ENCODE peak calls at places on chromosomes 2 and 18, in six cellular contexts. U is NB4, D is K562, P is adrenal gland, X is heart left ventricle, T is sigmoid colon. B is an unnamed sample.

GRCh38 chr2:32464441-32464840 is 107.6 kb downstream of the BIRC6 start:
- DNase-seq in U (no peak), D (no peak), P (no peak), X (no peak), T (no peak), B (no peak)

GRCh38 chr2:119234021-119235019 is 10.7 kb downstream of the STEAP3 start:
- DNase-seq in U (peak), D (peak), P (no peak), X (no peak), T (no peak), B (peak)

GRCh38 chr2:46650556-46651001 is 171.2 kb downstream of the TMEM247 start:
- DNase-seq in U (peak), D (peak), P (peak), X (no peak), T (peak), B (peak)

GRCh38 chr2:106159867-106160785 is 34.0 kb downstream of the UXS1 start:
- DNase-seq in U (peak), D (no peak), P (no peak), X (peak), T (no peak), B (no peak)

GRCh38 chr2:6880200-6880733 is 2.7 kb downstream of the RSAD2 start:
- DNase-seq in U (peak), D (peak), P (no peak), X (no peak), T (no peak), B (peak)

GRCh38 chr2:142682528-142682927 is 194.9 kb upstream of the KYNU start:
- DNase-seq in U (peak), D (no peak), P (no peak), X (no peak), T (no peak), B (peak)

GRCh38 chr18:59787998-59788875 is 91.0 kb upstream of the CCBE1 start:
- DNase-seq in U (no peak), D (no peak), P (no peak), X (no peak), T (no peak), B (no peak)

GRCh38 chr2:239805414-239805813 is 219.7 kb downstream of the NDUFA10 start:
- DNase-seq in U (no peak), D (no peak), P (peak), X (no peak), T (peak), B (no peak)

GRCh38 chr2:18077724-18078123 is 199.3 kb downstream of the KCNS3 start:
- DNase-seq in U (peak), D (no peak), P (no peak), X (no peak), T (no peak), B (no peak)

GRCh38 chr2:10161961-10162441 is 39.5 kb downstream of the RRM2 start:
- DNase-seq in U (no peak), D (peak), P (no peak), X (peak), T (no peak), B (no peak)

GRCh38 chr2:1936411-1936980 is 192.2 kb upstream of the PXDN start:
- DNase-seq in U (no peak), D (no peak), P (no peak), X (no peak), T (no peak), B (no peak)

GRCh38 chr2:133142087-133142486 is 426.2 kb downstream of the NCKAP5 start:
- DNase-seq in U (no peak), D (no peak), P (no peak), X (no peak), T (no peak), B (no peak)

GRCh38 chr2:8495189-8495855 is 186.5 kb upstream of the ID2 start:
- DNase-seq in U (no peak), D (no peak), P (no peak), X (no peak), T (peak), B (no peak)

GRCh38 chr2:29844713-29845320 is 76.6 kb downstream of the ALK start:
- DNase-seq in U (no peak), D (no peak), P (no peak), X (no peak), T (no peak), B (no peak)

GRCh38 chr18:40012931-40013609 is 1942.0 kb upstream of the PIK3C3 start:
- DNase-seq in U (no peak), D (no peak), P (no peak), X (no peak), T (no peak), B (no peak)

GRCh38 chr2:157257312-157258252 is at the start of gene GALNT5:
- DNase-seq in U (no peak), D (peak), P (no peak), X (no peak), T (no peak), B (peak)

GRCh38 chr2:26245231-26245732 is 543 bp downstream of the HADHB start:
- DNase-seq in U (no peak), D (peak), P (no peak), X (no peak), T (peak), B (peak)

GRCh38 chr2:25879133-25879730 is 945 bp upstream of the ASXL2 start:
- DNase-seq in U (no peak), D (no peak), P (no peak), X (no peak), T (no peak), B (no peak)

GRCh38 chr2:189267491-189267890 is 87.9 kb upstream of the COL5A2 start:
- DNase-seq in U (no peak), D (no peak), P (no peak), X (no peak), T (no peak), B (no peak)

GRCh38 chr2:213429516-213429915 is 145.3 kb downstream of the SPAG16 start:
- DNase-seq in U (no peak), D (no peak), P (no peak), X (no peak), T (no peak), B (no peak)

GRCh38 chr2:190996338-190996946 is 17.5 kb downstream of the STAT1 start:
- DNase-seq in U (peak), D (peak), P (no peak), X (no peak), T (no peak), B (peak)

GRCh38 chr2:224039080-224039769 is at the start of gene SERPINE2:
- DNase-seq in U (peak), D (no peak), P (peak), X (peak), T (peak), B (peak)

GRCh38 chr2:85585781-85586105 is 1.5 kb downstream of the VAMP5 start:
- DNase-seq in U (no peak), D (peak), P (no peak), X (no peak), T (no peak), B (no peak)

GRCh38 chr2:178417916-178418315 is 33.1 kb downstream of the PRKRA start:
- DNase-seq in U (no peak), D (no peak), P (no peak), X (no peak), T (no peak), B (no peak)

GRCh38 chr2:14633451-14634211 is 1.1 kb downstream of the LRATD1 start:
- DNase-seq in U (no peak), D (no peak), P (peak), X (peak), T (peak), B (no peak)

GRCh38 chr18:32661486-32662299 is 111.1 kb downstream of the KLHL14 start:
- DNase-seq in U (no peak), D (no peak), P (no peak), X (no peak), T (no peak), B (no peak)

GRCh38 chr2:168583710-168584521 is 127.8 kb downstream of the CERS6 start:
- DNase-seq in U (no peak), D (no peak), P (peak), X (no peak), T (no peak), B (peak)

GRCh38 chr18:78652001-78652545 is 327.5 kb upstream of the SALL3 start:
- DNase-seq in U (no peak), D (no peak), P (no peak), X (no peak), T (no peak), B (no peak)

GRCh38 chr18:711693-712400 is 583 bp downstream of the ENOSF1 start:
- DNase-seq in U (peak), D (peak), P (peak), X (peak), T (peak), B (peak)

GRCh38 chr2:18194161-18194560 is 315.7 kb downstream of the KCNS3 start:
- DNase-seq in U (no peak), D (no peak), P (no peak), X (no peak), T (no peak), B (no peak)

GRCh38 chr2:81195774-81196382 is 891.3 kb upstream of the LRRTM1 start:
- DNase-seq in U (no peak), D (no peak), P (no peak), X (peak), T (no peak), B (no peak)

GRCh38 chr2:157793053-157793612 is 83.0 kb downstream of the ACVR1 start:
- DNase-seq in U (no peak), D (no peak), P (no peak), X (no peak), T (no peak), B (no peak)

GRCh38 chr18:60446821-60447220 is 74.2 kb upstream of the MC4R start:
- DNase-seq in U (no peak), D (no peak), P (no peak), X (no peak), T (no peak), B (no peak)

GRCh38 chr18:45355944-45356520 is 259.2 kb upstream of the SLC14A2 start:
- DNase-seq in U (no peak), D (no peak), P (no peak), X (no peak), T (no peak), B (no peak)

GRCh38 chr2:100004959-100005387 is 137.4 kb downstream of the AFF3 start:
- DNase-seq in U (no peak), D (no peak), P (no peak), X (no peak), T (no peak), B (no peak)

GRCh38 chr2:29489568-29489967 is 374.4 kb downstream of the CLIP4 start:
- DNase-seq in U (no peak), D (no peak), P (no peak), X (no peak), T (no peak), B (no peak)

GRCh38 chr2:220855296-220855695 is 716.8 kb downstream of the EPHA4 start:
- DNase-seq in U (no peak), D (no peak), P (no peak), X (no peak), T (no peak), B (no peak)

GRCh38 chr2:117571590-117572349 is 242.7 kb upstream of the DDX18 start:
- DNase-seq in U (no peak), D (no peak), P (no peak), X (peak), T (no peak), B (no peak)

GRCh38 chr2:101736233-101736632 is 38.7 kb downstream of the MAP4K4 start:
- DNase-seq in U (no peak), D (no peak), P (no peak), X (no peak), T (no peak), B (no peak)

GRCh38 chr18:48541026-48541746 is 2.4 kb downstream of the CTIF start:
- DNase-seq in U (peak), D (peak), P (peak), X (peak), T (peak), B (peak)

GRCh38 chr2:237691908-237692600 is 64.7 kb downstream of the LRRFIP1 start:
- DNase-seq in U (peak), D (peak), P (peak), X (peak), T (peak), B (peak)

GRCh38 chr2:237689569-237690131 is 62.3 kb downstream of the LRRFIP1 start:
- DNase-seq in U (no peak), D (no peak), P (peak), X (no peak), T (peak), B (no peak)

GRCh38 chr2:237692601-237693079 is 65.3 kb downstream of the LRRFIP1 start:
- DNase-seq in U (peak), D (no peak), P (peak), X (peak), T (peak), B (peak)

GRCh38 chr2:237693281-237694039 is 66.1 kb downstream of the LRRFIP1 start:
- DNase-seq in U (peak), D (no peak), P (no peak), X (no peak), T (peak), B (peak)

GRCh38 chr2:237691200-237691907 is 64.0 kb downstream of the LRRFIP1 start:
- DNase-seq in U (no peak), D (no peak), P (peak), X (peak), T (no peak), B (peak)
- TF ChIP-seq POLR2A in U (no peak), D (no peak), P (no peak), X (no peak), T (peak), B (no peak)

DNA sequence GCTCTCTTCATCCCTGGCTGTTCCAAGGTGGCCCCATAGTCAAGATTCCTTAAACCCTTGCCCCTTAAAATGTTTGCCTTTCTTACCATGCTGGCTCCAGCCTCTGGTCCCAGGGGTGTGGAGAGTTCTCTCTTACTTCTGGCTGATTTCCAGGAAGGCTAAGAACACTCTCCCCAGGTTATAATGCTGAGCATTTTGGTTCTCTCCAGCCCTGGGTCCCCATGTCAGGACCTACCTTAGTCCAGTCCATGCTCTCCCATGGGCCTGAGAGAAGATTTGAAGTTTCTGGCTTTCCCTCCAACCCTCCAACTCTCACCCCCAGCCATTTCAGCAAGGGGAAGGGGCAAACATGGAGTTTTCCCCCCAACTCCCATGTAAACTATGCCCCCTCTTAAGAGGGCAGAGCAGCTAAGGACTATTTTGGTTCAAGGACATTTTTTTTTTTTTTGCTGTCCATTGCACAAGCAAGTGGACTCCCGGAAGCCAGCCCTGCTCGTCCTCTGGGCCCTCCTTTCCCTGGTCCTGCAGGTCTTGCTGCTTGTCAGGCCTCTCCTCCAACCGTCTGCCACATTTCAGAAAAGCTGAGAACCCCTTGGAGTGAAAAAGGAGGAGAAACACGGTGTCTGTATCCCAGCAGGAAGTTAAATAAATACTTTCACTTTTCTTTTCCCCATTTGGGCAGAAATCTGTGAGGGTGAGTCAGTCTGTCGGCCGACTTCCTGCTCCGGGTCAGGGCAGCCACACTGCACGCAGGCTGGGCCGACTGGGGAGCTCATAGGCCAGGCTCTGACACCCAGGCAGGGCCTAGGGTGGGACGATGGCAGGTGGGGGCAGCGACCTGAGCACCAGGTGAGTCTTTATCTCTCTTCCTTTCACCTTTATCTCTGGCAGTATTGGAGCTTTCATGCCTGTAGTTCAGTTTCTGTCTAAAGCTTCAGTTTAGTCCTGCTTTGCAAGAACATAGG is at the start of gene SP140L:
- DNase-seq in U (peak), D (peak), P (peak), X (peak), T (peak), B (peak)
- TF ChIP-seq POLR2A in U (peak), D (peak), P (no peak), X (no peak), T (no peak), B (peak)

GRCh38 chr2:64212801-64213321 is 68.6 kb upstream of the PELI1 start:
- DNase-seq in U (peak), D (peak), P (no peak), X (no peak), T (no peak), B (peak)

GRCh38 chr2:64211471-64211870 is 67.3 kb upstream of the PELI1 start:
- DNase-seq in U (no peak), D (no peak), P (no peak), X (no peak), T (no peak), B (no peak)

GRCh38 chr2:64212346-64212745 is 68.1 kb upstream of the PELI1 start:
- DNase-seq in U (peak), D (no peak), P (no peak), X (no peak), T (no peak), B (peak)

GRCh38 chr2:64214281-64215115 is 70.3 kb upstream of the PELI1 start:
- DNase-seq in U (no peak), D (peak), P (no peak), X (no peak), T (no peak), B (no peak)

GRCh38 chr2:64213607-64214275 is 69.5 kb upstream of the PELI1 start:
- DNase-seq in U (peak), D (no peak), P (no peak), X (no peak), T (no peak), B (no peak)
- TF ChIP-seq POLR2A in U (no peak), D (no peak), P (no peak), X (no peak), T (no peak), B (no peak)

GRCh38 chr2:134417968-134418557 is 164.2 kb downstream of the MGAT5 start:
- DNase-seq in U (no peak), D (no peak), P (no peak), X (no peak), T (no peak), B (no peak)
- TF ChIP-seq POLR2A in U (no peak), D (no peak), P (no peak), X (no peak), T (no peak), B (no peak)

GRCh38 chr2:177212895-177213856 is 582 bp downstream of the HNRNPA3 start:
- DNase-seq in U (peak), D (peak), P (peak), X (peak), T (peak), B (peak)
- TF ChIP-seq POLR2A in U (peak), D (no peak), P (no peak), X (no peak), T (no peak), B (no peak)

GRCh38 chr2:235049069-235049468 is 97.3 kb downstream of the SH3BP4 start:
- DNase-seq in U (no peak), D (no peak), P (peak), X (no peak), T (no peak), B (no peak)
- TF ChIP-seq POLR2A in U (no peak), D (no peak), P (no peak), X (no peak), T (no peak), B (no peak)

GRCh38 chr2:96928277-96928781 is 58.1 kb downstream of the FAM178B start:
- DNase-seq in U (no peak), D (no peak), P (no peak), X (peak), T (peak), B (no peak)

GRCh38 chr2:96924775-96925747 is 55.2 kb upstream of the SEMA4C start:
- DNase-seq in U (no peak), D (no peak), P (no peak), X (peak), T (peak), B (no peak)

GRCh38 chr2:96926791-96927190 is 56.9 kb upstream of the SEMA4C start:
- DNase-seq in U (no peak), D (no peak), P (no peak), X (peak), T (peak), B (no peak)

GRCh38 chr2:96927420-96928171 is 57.7 kb upstream of the SEMA4C start:
- DNase-seq in U (no peak), D (no peak), P (no peak), X (peak), T (peak), B (no peak)

GRCh38 chr2:96926236-96926635 is 56.4 kb upstream of the SEMA4C start:
- DNase-seq in U (no peak), D (no peak), P (no peak), X (no peak), T (no peak), B (no peak)
- TF ChIP-seq POLR2A in U (no peak), D (no peak), P (no peak), X (no peak), T (no peak), B (no peak)

DNA sequence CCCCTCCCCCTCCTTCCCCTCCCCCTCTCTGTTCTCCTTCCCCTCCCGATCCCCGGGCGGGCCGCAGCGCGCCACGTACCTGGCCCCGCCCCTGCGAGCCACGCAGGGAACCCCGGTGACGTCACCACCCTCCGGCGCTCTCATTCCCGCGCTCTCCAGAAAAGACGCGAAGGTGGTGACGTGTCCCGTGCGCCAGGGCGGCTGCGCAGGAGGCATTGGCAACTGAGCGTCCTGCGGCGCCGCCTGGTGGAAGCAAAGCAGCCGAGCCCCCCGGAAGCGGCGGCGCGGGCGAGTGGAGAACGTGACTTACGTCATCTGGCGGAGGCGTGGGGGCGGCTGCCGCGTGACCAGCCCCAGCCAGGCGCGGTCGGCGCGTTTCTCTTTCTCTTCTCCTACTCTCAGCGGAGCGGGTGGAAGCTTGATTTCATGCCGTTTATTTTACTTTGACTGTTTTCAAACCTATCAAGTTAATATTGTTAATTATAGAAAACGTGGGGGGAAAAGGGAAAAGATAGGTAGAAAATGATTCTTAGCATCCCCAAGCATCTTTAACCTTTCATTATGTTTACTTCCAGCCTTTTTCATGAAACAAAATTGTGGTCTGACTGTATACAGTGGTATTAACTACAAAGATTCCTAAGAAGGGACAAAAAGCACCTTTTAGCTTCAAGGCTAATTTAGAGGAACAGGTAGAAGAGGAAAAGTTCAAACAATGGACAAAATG is 48.1 kb downstream of the C2orf42 start:
- DNase-seq in U (peak), D (peak), P (peak), X (peak), T (peak), B (peak)
- TF ChIP-seq POLR2A in U (peak), D (peak), P (peak), X (no peak), T (peak), B (peak)